ENCODE peak calls at places on chromosomes 1 and 21, in five cellular contexts. G, F, C, B and D are unnamed samples.

GRCh38 chr1:94095112-94095637 is 25.8 kb downstream of the ABCA4 start:
- DNase-seq in G (peak; percentile 44), F (no peak), C (no peak), B (peak; percentile 90), D (no peak)

GRCh38 chr1:230160957-230161771 is 94.1 kb downstream of the GALNT2 start:
- DNase-seq in G (no peak), F (no peak), C (no peak), B (no peak), D (no peak)

GRCh38 chr1:14055442-14056225 is 355.6 kb downstream of the PRDM2 start:
- DNase-seq in G (no peak), F (no peak), C (no peak), B (no peak), D (no peak)

GRCh38 chr21:36576441-36576840 is 96.5 kb upstream of the CLDN14 start:
- DNase-seq in G (no peak), F (no peak), C (no peak), B (no peak), D (no peak)

GRCh38 chr1:23466423-23466989 is 17.5 kb downstream of the ASAP3 start:
- DNase-seq in G (no peak), F (no peak), C (no peak), B (no peak), D (no peak)

GRCh38 chr1:242427519-242427918 is 97.0 kb downstream of the PLD5 start:
- DNase-seq in G (no peak), F (no peak), C (no peak), B (no peak), D (no peak)

GRCh38 chr1:203797948-203798347 is 2.5 kb downstream of the ZBED6 start:
- DNase-seq in G (peak; percentile 22), F (peak; percentile 39), C (no peak), B (no peak), D (no peak)

GRCh38 chr1:29931477-29932175 is 695.3 kb downstream of the PTPRU start:
- DNase-seq in G (no peak), F (no peak), C (no peak), B (no peak), D (no peak)

GRCh38 chr1:62312698-62313097 is 6.5 kb downstream of the KANK4 start:
- DNase-seq in G (no peak), F (no peak), C (no peak), B (no peak), D (no peak)

GRCh38 chr21:43758132-43758619 is 17.9 kb downstream of the CSTB start:
- DNase-seq in G (no peak), F (no peak), C (no peak), B (no peak), D (no peak)

GRCh38 chr1:224175615-224176014 is 7.4 kb upstream of the DEGS1 start:
- DNase-seq in G (no peak), F (peak; percentile 29), C (no peak), B (no peak), D (no peak)

GRCh38 chr1:224432141-224432540 is 2.5 kb downstream of the WDR26 start:
- DNase-seq in G (no peak), F (no peak), C (no peak), B (no peak), D (no peak)

GRCh38 chr1:107795994-107796393 is 169.0 kb downstream of the VAV3 start:
- DNase-seq in G (no peak), F (no peak), C (no peak), B (no peak), D (no peak)

GRCh38 chr1:64654519-64655341 is 90.1 kb upstream of the RAVER2 start:
- DNase-seq in G (no peak), F (no peak), C (no peak), B (no peak), D (no peak)

GRCh38 chr1:241641748-241642592 is 1.8 kb upstream of the CHML start:
- DNase-seq in G (no peak), F (peak; percentile 90), C (no peak), B (no peak), D (no peak)

GRCh38 chr1:92484472-92485373 is 2.0 kb downstream of the GFI1 start:
- DNase-seq in G (peak; percentile 47), F (peak; percentile 38), C (peak; percentile 32), B (no peak), D (peak; percentile 70)

GRCh38 chr1:37759451-37759850 is 5.5 kb downstream of the EPHA10 start:
- DNase-seq in G (no peak), F (no peak), C (no peak), B (no peak), D (no peak)

GRCh38 chr1:3775498-3776230 is 3.1 kb downstream of the SMIM1 start:
- DNase-seq in G (peak; percentile 67), F (peak; percentile 66), C (peak; percentile 50), B (peak; percentile 57), D (peak; percentile 44)

GRCh38 chr1:101262601-101263348 is 26.0 kb downstream of the S1PR1 start:
- DNase-seq in G (no peak), F (no peak), C (no peak), B (no peak), D (no peak)

GRCh38 chr21:36806103-36806502 is 107.2 kb downstream of the SIM2 start:
- DNase-seq in G (no peak), F (no peak), C (no peak), B (no peak), D (no peak)

GRCh38 chr1:211068976-211069375 is 65.0 kb downstream of the KCNH1 start:
- DNase-seq in G (no peak), F (no peak), C (no peak), B (no peak), D (no peak)

GRCh38 chr1:53359225-53359933 is 31.5 kb upstream of the LRP8 start:
- DNase-seq in G (no peak), F (no peak), C (no peak), B (no peak), D (no peak)

GRCh38 chr1:26072305-26072704 is 4.9 kb upstream of the TRIM63 start:
- DNase-seq in G (no peak), F (no peak), C (no peak), B (peak; percentile 65), D (no peak)

GRCh38 chr1:162142968-162143367 is 73.5 kb downstream of the NOS1AP start:
- DNase-seq in G (no peak), F (no peak), C (no peak), B (no peak), D (no peak)

GRCh38 chr1:27038020-27038419 is 25.4 kb upstream of the TENT5B start:
- DNase-seq in G (no peak), F (no peak), C (no peak), B (no peak), D (no peak)

GRCh38 chr1:91623020-91623419 is 122.4 kb downstream of the CDC7 start:
- DNase-seq in G (no peak), F (no peak), C (no peak), B (no peak), D (no peak)

DNA sequence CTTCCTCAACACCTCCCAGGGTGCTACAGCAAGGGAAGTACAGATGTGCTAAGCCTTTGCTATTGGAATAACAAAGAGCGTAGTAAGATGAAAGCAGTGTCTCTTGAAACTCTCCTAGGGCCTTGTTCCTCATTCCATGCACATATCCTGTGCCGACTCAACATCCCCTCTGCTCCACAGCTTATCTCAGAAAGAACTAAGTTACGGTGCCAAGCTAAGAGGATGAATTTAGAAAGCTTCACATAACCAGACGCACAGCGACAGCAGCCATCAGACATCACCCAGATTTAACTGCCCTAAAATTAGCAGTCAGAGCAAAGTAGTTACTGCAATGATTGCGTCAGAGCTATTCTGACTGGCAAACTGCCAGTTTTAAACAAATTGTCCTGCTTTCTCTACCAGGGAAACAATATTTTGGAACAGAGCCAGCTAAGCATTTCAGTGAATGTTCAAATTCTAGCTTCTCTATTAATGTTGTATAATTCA is 9.5 kb downstream of the SIPA1L2 start:
- DNase-seq in G (peak; percentile 75), F (peak; percentile 44), C (peak; percentile 53), B (peak; percentile 46), D (no peak)
- H3K4me3 ChIP-seq in G (no peak overlapping the region), F (no peak overlapping the region), C (no peak overlapping the region), B (peak overlapping the region; percentile 42), D (no peak overlapping the region)

GRCh38 chr1:44642255-44642654 is 32.0 kb downstream of the TMEM53 start:
- DNase-seq in G (no peak), F (no peak), C (no peak), B (no peak), D (no peak)
- H3K4me1 ChIP-seq in G (no peaks in the 10 kb centered on the region), F (no peaks in the 10 kb centered on the region), C (no peaks in the 10 kb centered on the region), B (peaks cover 78% of the 10 kb centered on the region), D (no peaks in the 10 kb centered on the region)

GRCh38 chr1:175218786-175219447 is 26.3 kb upstream of the KIAA0040 start:
- DNase-seq in G (no peak), F (no peak), C (no peak), B (no peak), D (no peak)

GRCh38 chr1:175219774-175220173 is 27.2 kb upstream of the KIAA0040 start:
- DNase-seq in G (no peak), F (no peak), C (no peak), B (no peak), D (no peak)

GRCh38 chr1:175222296-175222938 is 29.8 kb upstream of the KIAA0040 start:
- DNase-seq in G (no peak), F (no peak), C (no peak), B (no peak), D (no peak)

GRCh38 chr1:175220853-175221547 is 28.4 kb upstream of the KIAA0040 start:
- DNase-seq in G (no peak), F (no peak), C (no peak), B (no peak), D (no peak)

GRCh38 chr1:175221548-175222175 is 29.1 kb upstream of the KIAA0040 start:
- DNase-seq in G (peak; percentile 38), F (no peak), C (no peak), B (peak; percentile 40), D (no peak)
- TF ChIP-seq CTCF in G (no peak), F (no peak), C (no peak), B (peak; percentile 49), D (no peak)

DNA sequence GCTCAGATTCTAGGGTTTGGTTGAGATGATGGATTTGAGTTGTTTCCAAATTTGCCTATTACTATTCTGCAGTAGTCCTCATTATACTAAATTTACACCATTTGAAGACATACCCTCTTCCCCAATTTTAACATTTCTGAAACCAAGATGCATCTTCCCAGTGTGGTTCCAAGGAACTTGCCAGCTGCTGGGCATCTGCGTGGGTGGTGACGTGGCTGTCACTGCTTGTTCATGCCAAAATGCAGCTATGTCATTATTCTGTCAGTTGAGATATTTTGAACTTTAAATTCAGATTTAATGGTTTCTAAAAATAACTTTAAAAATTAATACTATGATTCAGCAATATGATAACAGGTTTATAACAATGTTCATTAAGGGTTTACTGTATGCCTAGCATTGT is 1.2 kb downstream of the ZFP69 start:
- DNase-seq in G (no peak), F (no peak), C (no peak), B (no peak), D (no peak)
- H3K4me3 ChIP-seq in G (no peak overlapping the region), F (no peak overlapping the region), C (no peak overlapping the region), B (peak overlapping the region; percentile 85), D (no peak overlapping the region)

DNA sequence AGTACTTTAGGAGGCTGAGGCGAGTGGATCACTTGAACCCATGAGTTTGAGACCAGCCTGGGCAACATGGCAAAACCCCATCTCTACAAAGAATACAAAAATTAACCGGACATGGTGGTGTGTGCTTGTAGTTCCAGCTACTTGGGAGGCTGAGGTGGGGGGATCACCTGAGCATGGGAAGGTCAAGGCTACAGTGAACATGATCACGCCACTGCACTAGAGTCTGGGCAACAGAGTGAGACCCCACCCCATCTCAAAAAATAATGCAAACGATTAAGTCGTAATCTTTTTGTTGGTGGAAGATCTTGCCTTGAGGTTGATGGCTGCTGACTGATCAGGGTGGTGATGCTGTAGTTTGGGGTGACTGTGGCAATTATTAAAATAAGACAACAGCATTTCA is 6.3 kb downstream of the RCAN3 start:
- DNase-seq in G (no peak), F (no peak), C (no peak), B (no peak), D (no peak)
- H3K4me1 ChIP-seq in G (no peaks in the 10 kb centered on the region), F (peaks cover 6% of the 10 kb centered on the region), C (no peaks in the 10 kb centered on the region), B (peaks cover 5% of the 10 kb centered on the region), D (peaks cover 78% of the 10 kb centered on the region)